ENCODE peak calls at places on chromosomes 3 and 15, in ten cellular contexts. E is AG04449; P is NCI-H1694 treated with DMSO at 0.1 percent for 48 hours; J is fibroblast of mammary gland; X is stimulated activated CD8-positive, alpha-beta memory T cell treated with anti-CD3 and anti-CD28 coated beads, Interleukin-4, amount 100 ng/mL, for 4 hours; T is NCI-H1417; Z is CD8-positive, alpha-beta memory T cell; K is fibroblast of pulmonary artery; Q is CD4-positive, CD25-positive, alpha-beta regulatory T cell; Y is BE2C. M is an unnamed sample.

GRCh38 chr3:159775372-159775961 is 213.2 kb upstream of the IL12A start:
- DNase-seq in E (no peak), P (no peak), J (peak), X (no peak), T (peak), Z (no peak), K (peak), Q (no peak), Y (peak), M (no peak)

GRCh38 chr3:175383366-175383765 is 524.2 kb downstream of the NAALADL2 start:
- DNase-seq in E (no peak), P (no peak), J (peak), X (no peak), T (no peak), Z (no peak), K (peak), Q (no peak), Y (no peak), M (no peak)

GRCh38 chr3:128152419-128153155 is 694 bp upstream of the EEFSEC start:
- DNase-seq in E (no peak), P (no peak), J (peak), X (no peak), T (peak), Z (no peak), K (peak), Q (no peak), Y (no peak), M (no peak)

GRCh38 chr15:34501131-34501530 is 63.5 kb upstream of the GOLGA8A start:
- DNase-seq in E (no peak), P (no peak), J (peak), X (no peak), T (no peak), Z (no peak), K (peak), Q (no peak), Y (no peak), M (no peak)

GRCh38 chr15:59685737-59686297 is 3.3 kb downstream of the BNIP2 start:
- DNase-seq in E (no peak), P (no peak), J (peak), X (no peak), T (no peak), Z (no peak), K (peak), Q (no peak), Y (no peak), M (no peak)

GRCh38 chr3:52254608-52255007 is 9.0 kb downstream of the PPM1M start:
- DNase-seq in E (no peak), P (no peak), J (no peak), X (no peak), T (no peak), Z (no peak), K (no peak), Q (no peak), Y (no peak), M (no peak)

GRCh38 chr3:115804722-115805121 is 181.4 kb downstream of the GAP43 start:
- DNase-seq in E (peak), P (no peak), J (peak), X (no peak), T (no peak), Z (no peak), K (peak), Q (no peak), Y (no peak), M (no peak)

GRCh38 chr3:13274874-13275332 is 145.2 kb downstream of the NUP210 start:
- DNase-seq in E (no peak), P (no peak), J (no peak), X (no peak), T (no peak), Z (no peak), K (no peak), Q (no peak), Y (no peak), M (no peak)

GRCh38 chr15:69838951-69839350 is 258.8 kb downstream of the TLE3 start:
- DNase-seq in E (no peak), P (no peak), J (no peak), X (no peak), T (no peak), Z (no peak), K (no peak), Q (no peak), Y (no peak), M (no peak)

GRCh38 chr3:170356596-170357175 is 829 bp upstream of the SKIL start:
- DNase-seq in E (no peak), P (peak), J (peak), X (peak), T (no peak), Z (no peak), K (peak), Q (no peak), Y (peak), M (peak)

GRCh38 chr15:29433507-29433906 is 163.9 kb upstream of the NSMCE3 start:
- DNase-seq in E (no peak), P (no peak), J (no peak), X (no peak), T (no peak), Z (no peak), K (no peak), Q (no peak), Y (no peak), M (no peak)

GRCh38 chr3:177811835-177812234 is 614.6 kb upstream of the TBL1XR1 start:
- DNase-seq in E (no peak), P (no peak), J (peak), X (no peak), T (no peak), Z (no peak), K (no peak), Q (no peak), Y (no peak), M (no peak)

GRCh38 chr3:146968204-146968651 is 363.1 kb upstream of the PLSCR5 start:
- DNase-seq in E (peak), P (no peak), J (peak), X (no peak), T (no peak), Z (no peak), K (peak), Q (no peak), Y (no peak), M (no peak)

GRCh38 chr3:17047162-17047561 is 162.4 kb downstream of the PLCL2 start:
- DNase-seq in E (no peak), P (no peak), J (no peak), X (no peak), T (no peak), Z (no peak), K (no peak), Q (no peak), Y (no peak), M (no peak)

GRCh38 chr15:70164910-70165791 is 67.4 kb upstream of the TLE3 start:
- DNase-seq in E (no peak), P (no peak), J (no peak), X (no peak), T (peak), Z (no peak), K (no peak), Q (no peak), Y (no peak), M (no peak)

GRCh38 chr3:70065666-70066253 is 66.2 kb downstream of the SAMMSON start:
- DNase-seq in E (no peak), P (no peak), J (no peak), X (no peak), T (peak), Z (no peak), K (no peak), Q (no peak), Y (no peak), M (peak)

GRCh38 chr3:161348791-161349400 is 22.4 kb downstream of the SPTSSB start:
- DNase-seq in E (no peak), P (no peak), J (peak), X (no peak), T (no peak), Z (no peak), K (no peak), Q (no peak), Y (no peak), M (no peak)

GRCh38 chr15:74400915-74401757 is 32.6 kb downstream of the SEMA7A start:
- DNase-seq in E (no peak), P (no peak), J (peak), X (no peak), T (no peak), Z (no peak), K (no peak), Q (no peak), Y (no peak), M (no peak)

GRCh38 chr15:67035886-67036285 is 29.5 kb upstream of the SMAD3 start:
- DNase-seq in E (no peak), P (no peak), J (peak), X (no peak), T (no peak), Z (no peak), K (no peak), Q (no peak), Y (no peak), M (no peak)

GRCh38 chr3:99425930-99426329 is 212.5 kb upstream of the COL8A1 start:
- DNase-seq in E (no peak), P (no peak), J (no peak), X (no peak), T (no peak), Z (no peak), K (no peak), Q (no peak), Y (no peak), M (no peak)

GRCh38 chr3:54510506-54510905 is 388.2 kb downstream of the CACNA2D3 start:
- DNase-seq in E (no peak), P (no peak), J (no peak), X (no peak), T (no peak), Z (no peak), K (no peak), Q (no peak), Y (no peak), M (no peak)

GRCh38 chr3:139120336-139120971 is 75.8 kb upstream of the PRR23C start:
- DNase-seq in E (no peak), P (no peak), J (peak), X (no peak), T (peak), Z (no peak), K (peak), Q (no peak), Y (no peak), M (no peak)

GRCh38 chr3:76131396-76132153 is 346.2 kb upstream of the ZNF717 start:
- DNase-seq in E (no peak), P (no peak), J (peak), X (no peak), T (peak), Z (no peak), K (peak), Q (no peak), Y (no peak), M (no peak)

GRCh38 chr3:4234894-4235293 is 68.3 kb upstream of the SETMAR start:
- DNase-seq in E (no peak), P (no peak), J (no peak), X (no peak), T (no peak), Z (no peak), K (no peak), Q (no peak), Y (no peak), M (no peak)

GRCh38 chr3:95154775-95155174 is 1091.9 kb downstream of the NSUN3 start:
- DNase-seq in E (no peak), P (no peak), J (peak), X (no peak), T (no peak), Z (no peak), K (peak), Q (no peak), Y (no peak), M (no peak)

GRCh38 chr15:90423920-90424319 is 35.9 kb downstream of the IQGAP1 start:
- DNase-seq in E (no peak), P (no peak), J (no peak), X (no peak), T (no peak), Z (no peak), K (no peak), Q (no peak), Y (no peak), M (no peak)

GRCh38 chr15:99076555-99077308 is 28.1 kb upstream of the SYNM start:
- DNase-seq in E (peak), P (peak), J (peak), X (no peak), T (peak), Z (peak), K (peak), Q (peak), Y (peak), M (peak)

GRCh38 chr3:180420804-180421203 is 181.2 kb upstream of the TTC14 start:
- DNase-seq in E (no peak), P (no peak), J (peak), X (no peak), T (no peak), Z (no peak), K (peak), Q (no peak), Y (no peak), M (no peak)

GRCh38 chr3:48594431-48595049 is 589 bp downstream of the COL7A1 start:
- DNase-seq in E (no peak), P (no peak), J (peak), X (no peak), T (no peak), Z (no peak), K (no peak), Q (no peak), Y (no peak), M (no peak)

GRCh38 chr3:72907851-72908620 is 20.2 kb downstream of the GXYLT2 start:
- DNase-seq in E (peak), P (no peak), J (peak), X (no peak), T (no peak), Z (no peak), K (peak), Q (no peak), Y (no peak), M (no peak)

GRCh38 chr15:46894644-46895043 is 822.7 kb upstream of the SEMA6D start:
- DNase-seq in E (no peak), P (no peak), J (no peak), X (no peak), T (no peak), Z (no peak), K (no peak), Q (no peak), Y (no peak), M (no peak)

GRCh38 chr15:65329991-65330735 is 25.7 kb downstream of the RNU5B-1 start:
- DNase-seq in E (no peak), P (no peak), J (no peak), X (no peak), T (no peak), Z (no peak), K (no peak), Q (no peak), Y (no peak), M (no peak)

GRCh38 chr3:42052132-42052866 is 38.9 kb upstream of the TRAK1 start:
- DNase-seq in E (no peak), P (no peak), J (peak), X (no peak), T (no peak), Z (no peak), K (peak), Q (no peak), Y (no peak), M (no peak)